ENCODE peak calls at places on chromosomes 3 and 15, in five cellular contexts. One of them, this sample, is unnamed.

GRCh38 chr3:133699903-133700302 is 38.2 kb upstream of the TOPBP1 start:
- DNase-seq in heart left ventricle: no peak
- DNase-seq in stomach: no peak
- DNase-seq in H1: no peak
- DNase-seq in endothelial cell: no peak
- DNase-seq in this sample: no peak

GRCh38 chr15:90617668-90618097 is 88.0 kb downstream of the CRTC3 start:
- DNase-seq in heart left ventricle: no peak
- DNase-seq in stomach: no peak
- DNase-seq in H1: no peak
- DNase-seq in endothelial cell: no peak
- DNase-seq in this sample: no peak

GRCh38 chr3:22103423-22103822 is 352.4 kb upstream of the ZNF385D start:
- DNase-seq in heart left ventricle: no peak
- DNase-seq in stomach: no peak
- DNase-seq in H1: no peak
- DNase-seq in endothelial cell: no peak
- DNase-seq in this sample: no peak

GRCh38 chr3:149252272-149252671 is 30.6 kb upstream of the CP start:
- DNase-seq in heart left ventricle: no peak
- DNase-seq in stomach: no peak
- DNase-seq in H1: no peak
- DNase-seq in endothelial cell: no peak
- DNase-seq in this sample: no peak

GRCh38 chr15:58293622-58294550 is 137.9 kb upstream of the LIPC start:
- DNase-seq in heart left ventricle: no peak
- DNase-seq in stomach: no peak
- DNase-seq in H1: no peak
- DNase-seq in endothelial cell: no peak
- DNase-seq in this sample: no peak

GRCh38 chr3:154864947-154865346 is 215.2 kb upstream of the MME start:
- DNase-seq in heart left ventricle: no peak
- DNase-seq in stomach: no peak
- DNase-seq in H1: no peak
- DNase-seq in endothelial cell: no peak
- DNase-seq in this sample: no peak

GRCh38 chr15:57218826-57219576 is 157.3 kb upstream of the CGNL1 start:
- DNase-seq in heart left ventricle: no peak
- DNase-seq in stomach: no peak
- DNase-seq in H1: no peak
- DNase-seq in endothelial cell: no peak
- DNase-seq in this sample: no peak

GRCh38 chr15:98983333-98983732 is 24.3 kb downstream of the PGPEP1L start:
- DNase-seq in heart left ventricle: no peak
- DNase-seq in stomach: peak; percentile 32
- DNase-seq in H1: peak; percentile 14
- DNase-seq in endothelial cell: no peak
- DNase-seq in this sample: peak; percentile 81

GRCh38 chr3:42698216-42698910 is 4.2 kb downstream of the HHATL start:
- DNase-seq in heart left ventricle: no peak
- DNase-seq in stomach: peak; percentile 15
- DNase-seq in H1: peak; percentile 31
- DNase-seq in endothelial cell: no peak
- DNase-seq in this sample: no peak

GRCh38 chr15:40918146-40918798 is 10.9 kb upstream of the DLL4 start:
- DNase-seq in heart left ventricle: peak; percentile 60
- DNase-seq in stomach: no peak
- DNase-seq in H1: no peak
- DNase-seq in endothelial cell: no peak
- DNase-seq in this sample: no peak

GRCh38 chr3:188233320-188233719 is 79.4 kb downstream of the LPP start:
- DNase-seq in heart left ventricle: no peak
- DNase-seq in stomach: no peak
- DNase-seq in H1: no peak
- DNase-seq in endothelial cell: no peak
- DNase-seq in this sample: no peak

GRCh38 chr3:191301982-191302381 is 27.2 kb upstream of the CCDC50 start:
- DNase-seq in heart left ventricle: no peak
- DNase-seq in stomach: no peak
- DNase-seq in H1: no peak
- DNase-seq in endothelial cell: no peak
- DNase-seq in this sample: no peak

GRCh38 chr3:65669163-65669875 is 369.4 kb downstream of the MAGI1 start:
- DNase-seq in heart left ventricle: no peak
- DNase-seq in stomach: no peak
- DNase-seq in H1: no peak
- DNase-seq in endothelial cell: no peak
- DNase-seq in this sample: peak; percentile 33

GRCh38 chr3:58261954-58262666 is 24.5 kb downstream of the ABHD6 start:
- DNase-seq in heart left ventricle: no peak
- DNase-seq in stomach: no peak
- DNase-seq in H1: no peak
- DNase-seq in endothelial cell: no peak
- DNase-seq in this sample: no peak

GRCh38 chr3:129106866-129107565 is 14.6 kb downstream of the RAB43 start:
- DNase-seq in heart left ventricle: no peak
- DNase-seq in stomach: peak; percentile 44
- DNase-seq in H1: no peak
- DNase-seq in endothelial cell: no peak
- DNase-seq in this sample: no peak

GRCh38 chr3:49903451-49904424 is at the start of gene MST1R:
- DNase-seq in heart left ventricle: peak; percentile 88
- DNase-seq in stomach: peak; percentile 94
- DNase-seq in H1: peak; percentile 95
- DNase-seq in endothelial cell: peak; percentile 70
- DNase-seq in this sample: peak; percentile 89

GRCh38 chr15:25243800-25244097 is 195.1 kb downstream of the UBE3A start:
- DNase-seq in heart left ventricle: peak; percentile 46
- DNase-seq in stomach: no peak
- DNase-seq in H1: no peak
- DNase-seq in endothelial cell: no peak
- DNase-seq in this sample: no peak

GRCh38 chr15:57158589-57158988 is 217.7 kb upstream of the CGNL1 start:
- DNase-seq in heart left ventricle: no peak
- DNase-seq in stomach: no peak
- DNase-seq in H1: no peak
- DNase-seq in endothelial cell: no peak
- DNase-seq in this sample: no peak

GRCh38 chr15:41917767-41918430 is 24.0 kb upstream of the SPTBN5 start:
- DNase-seq in heart left ventricle: no peak
- DNase-seq in stomach: peak; percentile 56
- DNase-seq in H1: no peak
- DNase-seq in endothelial cell: no peak
- DNase-seq in this sample: no peak

GRCh38 chr3:106446271-106446670 is 577.5 kb upstream of the CBLB start:
- DNase-seq in heart left ventricle: no peak
- DNase-seq in stomach: no peak
- DNase-seq in H1: no peak
- DNase-seq in endothelial cell: no peak
- DNase-seq in this sample: no peak

GRCh38 chr15:73345658-73346057 is 23.1 kb downstream of the HCN4 start:
- DNase-seq in heart left ventricle: no peak
- DNase-seq in stomach: no peak
- DNase-seq in H1: no peak
- DNase-seq in endothelial cell: no peak
- DNase-seq in this sample: no peak

GRCh38 chr3:170469151-170470062 is 50.7 kb downstream of the CLDN11 start:
- DNase-seq in heart left ventricle: no peak
- DNase-seq in stomach: no peak
- DNase-seq in H1: peak; percentile 16
- DNase-seq in endothelial cell: no peak
- DNase-seq in this sample: no peak

GRCh38 chr3:64384561-64384960 is 159.3 kb upstream of the PRICKLE2 start:
- DNase-seq in heart left ventricle: no peak
- DNase-seq in stomach: no peak
- DNase-seq in H1: no peak
- DNase-seq in endothelial cell: no peak
- DNase-seq in this sample: no peak

GRCh38 chr15:22904736-22905135 is 66.3 kb downstream of the NIPA2 start:
- DNase-seq in heart left ventricle: no peak
- DNase-seq in stomach: no peak
- DNase-seq in H1: no peak
- DNase-seq in endothelial cell: no peak
- DNase-seq in this sample: no peak

GRCh38 chr3:137263982-137264777 is 306.4 kb downstream of the IL20RB start:
- DNase-seq in heart left ventricle: peak; percentile 57
- DNase-seq in stomach: no peak
- DNase-seq in H1: no peak
- DNase-seq in endothelial cell: no peak
- DNase-seq in this sample: no peak

GRCh38 chr3:187186801-187187421 is 10.4 kb upstream of the RTP1 start:
- DNase-seq in heart left ventricle: no peak
- DNase-seq in stomach: peak; percentile 59
- DNase-seq in H1: no peak
- DNase-seq in endothelial cell: no peak
- DNase-seq in this sample: peak; percentile 56

GRCh38 chr15:92586930-92587329 is 68.6 kb downstream of the FAM174B start:
- DNase-seq in heart left ventricle: no peak
- DNase-seq in stomach: no peak
- DNase-seq in H1: no peak
- DNase-seq in endothelial cell: no peak
- DNase-seq in this sample: no peak

GRCh38 chr15:98321916-98322315 is 326.4 kb upstream of the IGF1R start:
- DNase-seq in heart left ventricle: no peak
- DNase-seq in stomach: no peak
- DNase-seq in H1: no peak
- DNase-seq in endothelial cell: no peak
- DNase-seq in this sample: no peak

DNA sequence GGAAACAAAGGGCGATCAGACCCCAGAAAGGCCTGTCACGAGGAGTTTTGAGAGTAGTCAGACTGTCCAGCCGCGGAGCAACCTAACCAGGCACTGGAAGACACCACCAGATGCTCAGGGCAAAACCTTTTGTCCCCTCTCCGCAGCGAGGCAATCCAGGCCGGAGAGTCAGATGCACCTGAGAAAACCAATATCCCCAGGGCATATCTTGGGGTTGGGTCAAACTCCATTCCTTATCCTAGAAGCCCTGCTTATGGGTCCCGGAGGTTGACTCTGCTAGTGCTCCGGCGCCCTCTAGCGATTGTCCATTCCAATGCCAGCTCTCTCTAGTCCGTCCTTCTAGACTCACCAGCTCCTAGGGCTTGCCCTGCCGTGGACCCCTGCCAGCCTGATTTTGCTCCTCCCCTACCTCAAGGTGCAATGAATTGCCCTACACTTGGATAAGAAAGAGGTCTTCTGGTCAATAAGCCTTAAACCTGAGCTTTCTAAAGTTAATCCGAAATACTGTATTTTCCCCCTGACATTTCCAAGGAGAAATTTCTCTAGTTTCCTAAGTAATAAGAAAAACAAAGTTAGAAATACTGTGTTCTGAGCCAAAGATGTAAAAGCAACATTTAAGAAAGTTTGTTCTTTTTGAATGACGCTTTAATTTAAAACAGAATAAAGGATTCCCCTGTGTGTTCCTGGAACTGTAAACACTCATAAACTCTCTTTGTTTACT is 5.5 kb downstream of the CPNE4 start:
- DNase-seq in heart left ventricle: peak; percentile 82
- DNase-seq in stomach: peak; percentile 88
- DNase-seq in H1: peak; percentile 94
- DNase-seq in endothelial cell: peak; percentile 94
- DNase-seq in this sample: peak; percentile 82
- TF ChIP-seq CTCF in heart left ventricle: peak; percentile 91
- TF ChIP-seq CTCF in stomach: peak; percentile 46
- TF ChIP-seq CTCF in H1: peak; percentile 96
- TF ChIP-seq CTCF in endothelial cell: peak; percentile 66
- TF ChIP-seq CTCF in this sample: peak; percentile 49

GRCh38 chr15:44536298-44536961 is 517 bp upstream of the EIF3J start:
- DNase-seq in heart left ventricle: peak; percentile 91
- DNase-seq in stomach: peak; percentile 86
- DNase-seq in H1: peak; percentile 92
- DNase-seq in endothelial cell: peak; percentile 79
- DNase-seq in this sample: peak; percentile 82
- TF ChIP-seq CTCF in heart left ventricle: peak; percentile 14
- TF ChIP-seq CTCF in stomach: peak; percentile 48
- TF ChIP-seq CTCF in H1: peak; percentile 47
- TF ChIP-seq CTCF in endothelial cell: no peak
- TF ChIP-seq CTCF in this sample: peak; percentile 40

GRCh38 chr3:30604566-30604965 is 1.8 kb upstream of the TGFBR2 start:
- DNase-seq in heart left ventricle: no peak
- DNase-seq in stomach: no peak
- DNase-seq in H1: no peak
- DNase-seq in endothelial cell: no peak
- DNase-seq in this sample: no peak

GRCh38 chr3:30605005-30605404 is 1.4 kb upstream of the TGFBR2 start:
- DNase-seq in heart left ventricle: no peak
- DNase-seq in stomach: no peak
- DNase-seq in H1: no peak
- DNase-seq in endothelial cell: no peak
- DNase-seq in this sample: no peak

GRCh38 chr3:30605706-30606300 is 598 bp upstream of the TGFBR2 start:
- DNase-seq in heart left ventricle: no peak
- DNase-seq in stomach: no peak
- DNase-seq in H1: no peak
- DNase-seq in endothelial cell: no peak
- DNase-seq in this sample: no peak

GRCh38 chr3:30607032-30607833 is 832 bp downstream of the TGFBR2 start:
- DNase-seq in heart left ventricle: peak; percentile 89
- DNase-seq in stomach: peak; percentile 77
- DNase-seq in H1: peak; percentile 68
- DNase-seq in endothelial cell: peak; percentile 68
- DNase-seq in this sample: peak; percentile 83

DNA sequence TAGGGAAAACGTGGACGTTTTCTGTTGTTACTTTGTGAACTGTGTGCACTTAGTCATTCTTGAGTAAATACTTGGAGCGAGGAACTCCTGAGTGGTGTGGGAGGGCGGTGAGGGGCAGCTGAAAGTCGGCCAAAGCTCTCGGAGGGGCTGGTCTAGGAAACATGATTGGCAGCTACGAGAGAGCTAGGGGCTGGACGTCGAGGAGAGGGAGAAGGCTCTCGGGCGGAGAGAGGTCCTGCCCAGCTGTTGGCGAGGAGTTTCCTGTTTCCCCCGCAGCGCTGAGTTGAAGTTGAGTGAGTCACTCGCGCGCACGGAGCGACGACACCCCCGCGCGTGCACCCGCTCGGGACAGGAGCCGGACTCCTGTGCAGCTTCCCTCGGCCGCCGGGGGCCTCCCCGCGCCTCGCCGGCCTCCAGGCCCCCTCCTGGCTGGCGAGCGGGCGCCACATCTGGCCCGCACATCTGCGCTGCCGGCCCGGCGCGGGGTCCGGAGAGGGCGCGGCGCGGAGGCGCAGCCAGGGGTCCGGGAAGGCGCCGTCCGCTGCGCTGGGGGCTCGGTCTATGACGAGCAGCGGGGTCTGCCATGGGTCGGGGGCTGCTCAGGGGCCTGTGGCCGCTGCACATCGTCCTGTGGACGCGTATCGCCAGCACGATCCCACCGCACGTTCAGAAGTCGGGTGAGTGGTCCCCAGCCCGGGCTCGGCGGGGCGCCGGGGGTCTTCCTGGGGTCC is at the start of gene TGFBR2:
- DNase-seq in heart left ventricle: peak; percentile 97
- DNase-seq in stomach: peak; percentile 95
- DNase-seq in H1: peak; percentile 77
- DNase-seq in endothelial cell: peak; percentile 90
- DNase-seq in this sample: peak; percentile 97
- TF ChIP-seq CTCF in heart left ventricle: peak; percentile 20
- TF ChIP-seq CTCF in stomach: no peak
- TF ChIP-seq CTCF in H1: no peak
- TF ChIP-seq CTCF in endothelial cell: no peak
- TF ChIP-seq CTCF in this sample: no peak

GRCh38 chr3:17456650-17457049 is 285.8 kb downstream of the TBC1D5 start:
- DNase-seq in heart left ventricle: no peak
- DNase-seq in stomach: no peak
- DNase-seq in H1: no peak
- DNase-seq in endothelial cell: no peak
- DNase-seq in this sample: no peak
- TF ChIP-seq CTCF in heart left ventricle: no peak
- TF ChIP-seq CTCF in stomach: no peak
- TF ChIP-seq CTCF in H1: no peak
- TF ChIP-seq CTCF in endothelial cell: no peak
- TF ChIP-seq CTCF in this sample: no peak